ENCODE peak calls at places on chromosomes 11 and 22, in four cellular contexts. D is K562, B is HepG2, U is GM12878. I is an unnamed sample.

GRCh38 chr22:29146771-29147170 is 58.9 kb upstream of the EMID1 start:
- DNase-seq in D (no peak), B (no peak), U (no peak), I (no peak)

GRCh38 chr11:130740819-130741218 is 175.5 kb downstream of the SNX19 start:
- DNase-seq in D (no peak), B (no peak), U (no peak), I (no peak)

GRCh38 chr11:64519541-64519940 is 71.5 kb upstream of the SLC22A12 start:
- DNase-seq in D (no peak), B (no peak), U (no peak), I (no peak)

GRCh38 chr11:131511794-131512193 is 141.4 kb downstream of the NTM start:
- DNase-seq in D (peak; percentile 36), B (peak; percentile 27), U (no peak), I (peak; percentile 26)

GRCh38 chr11:84089072-84090057 is 803.2 kb upstream of the CCDC90B start:
- DNase-seq in D (no peak), B (peak; percentile 1), U (no peak), I (no peak)

GRCh38 chr22:46795845-46796565 is 33.6 kb downstream of the TBC1D22A start:
- DNase-seq in D (no peak), B (no peak), U (no peak), I (no peak)

GRCh38 chr11:131910491-131911387 is 540.3 kb downstream of the NTM start:
- DNase-seq in D (no peak), B (no peak), U (no peak), I (no peak)

GRCh38 chr22:42160251-42160650 is 29.6 kb upstream of the CYP2D6 start:
- DNase-seq in D (no peak), B (no peak), U (no peak), I (no peak)

GRCh38 chr22:24981066-24981465 is 28.6 kb downstream of the KIAA1671 start:
- DNase-seq in D (no peak), B (no peak), U (no peak), I (no peak)

GRCh38 chr11:108887436-108888238 is 222.8 kb downstream of the DDX10 start:
- DNase-seq in D (no peak), B (no peak), U (no peak), I (no peak)

GRCh38 chr11:130212431-130212961 is 52.9 kb downstream of the ST14 start:
- DNase-seq in D (no peak), B (no peak), U (no peak), I (no peak)

GRCh38 chr11:49432242-49432848 is 223.9 kb upstream of the FOLH1 start:
- DNase-seq in D (no peak), B (no peak), U (no peak), I (no peak)

GRCh38 chr11:115869780-115870431 is 365.7 kb upstream of the CADM1 start:
- DNase-seq in D (peak; percentile 9), B (peak; percentile 13), U (peak; percentile 51), I (peak; percentile 70)

GRCh38 chr11:102431404-102431803 is 21.2 kb downstream of the TMEM123 start:
- DNase-seq in D (no peak), B (no peak), U (no peak), I (no peak)

GRCh38 chr11:82889133-82890001 is 10.9 kb downstream of the PRCP start:
- DNase-seq in D (no peak), B (no peak), U (no peak), I (no peak)
- TF ChIP-seq FOXK2 in D (no peak), B (no peak), U (no peak), I (no peak)

GRCh38 chr11:2375964-2376551 is 1.1 kb upstream of the CD81 start:
- DNase-seq in D (no peak), B (no peak), U (no peak), I (no peak)
- TF ChIP-seq FOXM1 in D (no peak), B (no peak), U (no peak), I (no peak)

DNA sequence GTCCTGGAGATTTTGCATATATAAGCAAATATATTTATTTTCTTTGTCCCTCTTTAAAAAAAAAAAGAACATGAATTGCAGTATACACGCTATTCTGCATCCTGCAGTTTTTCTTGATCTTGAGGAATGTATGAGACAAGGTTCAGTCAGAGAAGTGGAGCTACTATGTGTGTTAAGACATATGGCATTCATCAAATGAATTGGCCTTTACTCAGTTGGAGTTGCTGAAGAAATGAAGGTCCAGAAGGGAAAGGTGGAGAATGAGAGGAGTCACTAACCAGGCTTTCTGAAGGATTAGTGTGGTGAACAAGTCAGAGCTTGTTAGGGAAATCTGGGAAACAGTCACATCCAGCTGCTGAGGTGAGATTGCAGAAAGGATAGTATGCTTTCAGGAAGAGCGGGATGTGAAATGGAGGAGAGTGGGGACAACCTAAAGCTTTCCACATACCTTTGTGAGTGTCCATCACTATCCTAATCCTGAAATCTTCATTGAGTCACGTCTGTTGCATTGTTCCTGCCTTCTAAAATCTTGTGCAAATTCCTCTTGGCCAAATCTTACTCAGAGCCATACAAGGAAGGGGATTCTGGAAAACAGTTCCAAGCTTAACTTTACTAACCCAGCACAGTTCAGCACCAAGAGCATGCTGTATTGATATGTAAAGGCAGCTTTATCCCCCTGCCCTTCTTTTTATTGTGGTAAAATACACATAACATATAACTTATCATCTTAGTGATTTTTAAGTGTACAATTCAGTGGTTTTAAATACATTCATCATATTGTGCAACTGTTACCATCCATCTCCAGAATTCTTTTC is 11.4 kb upstream of the PITPNB start:
- DNase-seq in D (no peak), B (no peak), U (no peak), I (no peak)
- TF ChIP-seq FOXK2 in D (no peak), B (no peak), U (no peak), I (no peak)

GRCh38 chr22:49303781-49304461 is 523.8 kb downstream of the BRD1 start:
- DNase-seq in D (no peak), B (no peak), U (no peak), I (no peak)
- TF ChIP-seq FOXM1 in D (no peak), B (no peak), U (no peak), I (no peak)

GRCh38 chr11:68051191-68052136 is 12.6 kb downstream of the TCIRG1 start:
- DNase-seq in D (no peak), B (no peak), U (no peak), I (no peak)

GRCh38 chr11:68052137-68052873 is 13.5 kb downstream of the TCIRG1 start:
- DNase-seq in D (no peak), B (no peak), U (no peak), I (no peak)

GRCh38 chr11:68049509-68050370 is 10.9 kb downstream of the TCIRG1 start:
- DNase-seq in D (no peak), B (no peak), U (no peak), I (no peak)

GRCh38 chr11:68048681-68049508 is 10.1 kb downstream of the TCIRG1 start:
- DNase-seq in D (no peak), B (no peak), U (no peak), I (no peak)

GRCh38 chr11:68050371-68050841 is 11.6 kb downstream of the TCIRG1 start:
- DNase-seq in D (no peak), B (no peak), U (no peak), I (no peak)
- TF ChIP-seq FOXK2 in D (no peak), B (no peak), U (no peak), I (no peak)

DNA sequence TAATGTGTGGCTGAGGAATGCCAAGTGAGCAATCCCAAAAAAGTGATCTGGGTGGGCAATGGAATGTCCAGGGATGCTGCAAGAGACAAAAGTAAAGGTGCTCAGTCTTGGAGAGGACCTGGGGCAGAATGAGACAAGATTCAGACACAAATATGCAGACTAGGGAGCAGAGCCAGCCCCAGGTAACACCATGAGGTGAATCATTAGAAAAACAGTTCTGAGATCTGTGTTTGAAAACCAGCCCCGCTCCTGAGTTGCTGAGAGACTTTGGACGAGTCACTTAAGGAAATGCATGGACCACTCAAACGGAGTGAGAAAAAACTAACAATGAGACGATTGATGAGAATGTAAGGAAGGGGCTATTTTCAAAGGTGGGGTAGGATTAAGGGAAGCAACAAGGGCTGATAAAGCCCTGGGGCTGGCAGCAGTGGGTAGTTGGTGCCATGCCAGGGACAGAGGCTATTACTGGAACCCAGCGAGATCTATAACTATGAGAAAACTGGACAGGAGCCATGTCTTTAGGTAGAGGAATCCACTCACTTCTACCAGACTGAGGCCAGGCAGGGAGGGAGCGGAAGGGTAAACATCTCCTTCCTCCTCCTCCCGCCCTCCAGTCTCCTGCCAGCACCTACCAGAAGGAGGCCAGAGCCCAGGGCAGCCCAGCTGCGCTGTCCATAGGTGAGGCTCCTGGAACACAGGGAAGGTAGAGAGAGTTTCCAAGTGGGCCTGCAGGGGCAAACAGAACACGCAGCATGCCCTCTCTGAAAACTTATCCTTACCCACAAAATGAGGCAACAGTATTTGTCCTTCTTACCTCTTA is 130.4 kb upstream of the TEAD1 start:
- DNase-seq in D (no peak), B (no peak), U (no peak), I (no peak)
- TF ChIP-seq FOXM1 in D (no peak), B (no peak), U (no peak), I (no peak)